ENCODE peak calls at places on chromosome 2, in eight cellular contexts. I, D, C, N, P, Z, W and J are unnamed samples.
A peak's percentile ranks its signal among the peaks of the same experiment; 100 is the strongest.

GRCh38 chr2:160918909-160919503 is 241.2 kb upstream of the TANK start:
- DNase-seq in I (peak; percentile 67), D (peak; percentile 67), C (peak; percentile 56), N (no peak), P (peak; percentile 37), Z (peak; percentile 32), W (no peak), J (no peak)

GRCh38 chr2:42756956-42757513 is 6.9 kb downstream of the OXER1 start:
- DNase-seq in I (no peak), D (no peak), C (no peak), N (no peak), P (no peak), Z (no peak), W (no peak), J (no peak)

GRCh38 chr2:44745460-44745859 is 196.0 kb upstream of the SIX3 start:
- DNase-seq in I (no peak), D (no peak), C (no peak), N (no peak), P (no peak), Z (no peak), W (no peak), J (no peak)

GRCh38 chr2:183696028-183696427 is 571.8 kb downstream of the NUP35 start:
- DNase-seq in I (no peak), D (no peak), C (no peak), N (no peak), P (no peak), Z (no peak), W (no peak), J (no peak)

GRCh38 chr2:33144243-33144642 is 197.5 kb downstream of the LTBP1 start:
- DNase-seq in I (no peak), D (no peak), C (no peak), N (no peak), P (no peak), Z (no peak), W (no peak), J (no peak)

GRCh38 chr2:220569380-220569779 is 942.0 kb downstream of the SLC4A3 start:
- DNase-seq in I (no peak), D (no peak), C (no peak), N (no peak), P (no peak), Z (no peak), W (no peak), J (no peak)

GRCh38 chr2:224126001-224126400 is 86.9 kb upstream of the SERPINE2 start:
- DNase-seq in I (no peak), D (no peak), C (no peak), N (no peak), P (no peak), Z (no peak), W (no peak), J (no peak)

GRCh38 chr2:68740184-68740914 is 5.7 kb downstream of the ARHGAP25 start:
- DNase-seq in I (no peak), D (no peak), C (no peak), N (no peak), P (no peak), Z (no peak), W (no peak), J (no peak)

GRCh38 chr2:223941579-223942277 is 3.4 kb downstream of the WDFY1 start:
- DNase-seq in I (no peak), D (no peak), C (peak; percentile 37), N (no peak), P (no peak), Z (no peak), W (no peak), J (no peak)

GRCh38 chr2:60998628-60999545 is 18.6 kb upstream of the PEX13 start:
- DNase-seq in I (no peak), D (no peak), C (no peak), N (no peak), P (peak; percentile 62), Z (no peak), W (no peak), J (peak; percentile 39)

GRCh38 chr2:24489942-24490673 is 946 bp upstream of the NCOA1 start:
- DNase-seq in I (no peak), D (peak; percentile 67), C (peak; percentile 53), N (no peak), P (peak; percentile 49), Z (peak; percentile 10), W (no peak), J (no peak)

GRCh38 chr2:218896501-218897393 is 16.1 kb downstream of the WNT10A start:
- DNase-seq in I (peak; percentile 41), D (no peak), C (peak; percentile 67), N (no peak), P (no peak), Z (no peak), W (no peak), J (no peak)

GRCh38 chr2:192544371-192544955 is 349.7 kb upstream of the TMEFF2 start:
- DNase-seq in I (no peak), D (no peak), C (no peak), N (no peak), P (no peak), Z (no peak), W (no peak), J (no peak)

GRCh38 chr2:136131961-136132839 is 14.3 kb upstream of the CXCR4 start:
- DNase-seq in I (peak; percentile 39), D (no peak), C (peak; percentile 59), N (no peak), P (no peak), Z (no peak), W (no peak), J (no peak)

GRCh38 chr2:41829011-41829500 is 218.8 kb upstream of the PKDCC start:
- DNase-seq in I (no peak), D (no peak), C (no peak), N (no peak), P (no peak), Z (no peak), W (no peak), J (no peak)

GRCh38 chr2:172181840-172182239 is 79.1 kb upstream of the DLX2 start:
- DNase-seq in I (no peak), D (no peak), C (peak; percentile 65), N (no peak), P (no peak), Z (no peak), W (no peak), J (no peak)

GRCh38 chr2:24853996-24854395 is 60.8 kb downstream of the CENPO start:
- DNase-seq in I (no peak), D (no peak), C (no peak), N (no peak), P (no peak), Z (no peak), W (no peak), J (no peak)

DNA sequence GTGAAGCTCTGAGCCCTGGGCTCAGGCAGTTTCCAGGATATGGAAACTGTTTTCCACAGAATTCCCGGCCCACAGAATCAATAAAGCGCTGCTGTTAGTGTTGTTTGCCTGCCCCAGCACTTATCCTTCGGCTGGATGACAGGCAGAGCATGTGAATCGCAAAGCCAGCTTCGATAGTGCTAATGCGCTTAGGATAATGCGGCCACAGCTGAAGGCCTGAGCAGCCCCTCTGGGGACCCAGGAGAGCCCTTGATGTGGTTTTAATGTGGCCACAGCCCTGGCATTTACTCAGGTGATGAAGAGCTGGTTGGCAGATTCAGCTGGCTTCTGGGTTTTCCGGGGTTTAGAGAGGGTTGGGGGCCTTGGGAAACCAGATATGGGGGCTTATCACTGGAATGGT is 23.7 kb downstream of the PCARE start:
- DNase-seq in I (no peak), D (peak; percentile 14), C (no peak), N (no peak), P (no peak), Z (no peak), W (no peak), J (no peak)
- TF ChIP-seq POLR2AphosphoS5 in I (no peak), D (no peak), C (no peak), N (no peak), P (no peak), Z (no peak), W (no peak), J (no peak)

DNA sequence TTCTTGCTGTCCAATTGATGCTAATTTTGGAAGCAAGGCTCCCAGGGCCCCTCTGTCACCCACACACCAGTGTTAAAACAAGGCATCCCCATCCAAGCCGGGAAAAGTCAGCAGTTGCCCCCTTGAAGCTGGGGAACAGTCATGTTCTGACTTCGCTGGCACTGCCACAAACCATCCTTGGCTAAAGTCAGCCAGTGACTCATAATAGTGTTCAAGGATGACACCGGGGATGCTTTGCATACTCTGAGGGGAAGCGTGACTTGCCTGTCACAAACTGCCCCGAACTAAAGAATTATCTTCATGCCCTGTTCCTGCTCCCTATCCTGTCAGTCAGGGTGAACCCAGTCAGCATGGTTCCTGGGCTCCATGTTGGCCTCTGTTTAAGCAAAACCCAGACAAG is 37.0 kb downstream of the TGFA start:
- DNase-seq in I (no peak), D (no peak), C (no peak), N (no peak), P (no peak), Z (no peak), W (no peak), J (no peak)
- H3K9me3 ChIP-seq in I (no peaks in the 10 kb centered on the region), D (no peaks in the 10 kb centered on the region), C (no peaks in the 10 kb centered on the region), N (no peaks in the 10 kb centered on the region), P (no peaks in the 10 kb centered on the region), Z (no peaks in the 10 kb centered on the region), W (no peaks in the 10 kb centered on the region), J (no peaks in the 10 kb centered on the region)

DNA sequence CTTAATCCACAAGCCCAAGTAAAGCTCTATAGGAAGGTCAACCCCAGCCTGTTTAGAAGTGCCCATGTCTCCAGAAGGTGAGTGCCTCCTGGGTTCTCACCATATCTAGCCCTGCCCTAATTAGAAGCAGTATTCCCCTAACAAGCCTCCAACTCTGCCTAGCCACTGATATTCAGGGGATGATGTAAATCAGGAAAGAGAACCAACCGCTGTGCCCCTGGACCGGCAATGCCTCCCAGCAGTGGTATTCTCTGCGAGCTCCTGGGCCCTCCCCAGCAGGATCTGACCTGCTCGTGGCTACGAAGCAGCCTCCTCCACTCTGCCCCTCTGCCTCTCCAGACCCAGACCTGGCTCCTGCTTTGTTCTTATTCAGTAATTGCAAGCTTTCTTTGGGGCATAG is 12.2 kb downstream of the MREG start:
- DNase-seq in I (no peak), D (no peak), C (no peak), N (no peak), P (no peak), Z (no peak), W (no peak), J (no peak)
- TF ChIP-seq POLR2AphosphoS5 in I (no peak), D (no peak), C (no peak), N (no peak), P (no peak), Z (no peak), W (no peak), J (no peak)

GRCh38 chr2:336360-336759 is 48.5 kb upstream of the ALKAL2 start:
- DNase-seq in I (no peak), D (no peak), C (no peak), N (no peak), P (no peak), Z (no peak), W (no peak), J (no peak)

GRCh38 chr2:341912-342311 is 54.0 kb upstream of the ALKAL2 start:
- DNase-seq in I (no peak), D (no peak), C (no peak), N (no peak), P (no peak), Z (no peak), W (no peak), J (no peak)

GRCh38 chr2:343355-343754 is 55.5 kb upstream of the ALKAL2 start:
- DNase-seq in I (no peak), D (no peak), C (no peak), N (no peak), P (no peak), Z (no peak), W (no peak), J (no peak)

GRCh38 chr2:344811-345210 is 56.9 kb upstream of the ALKAL2 start:
- DNase-seq in I (no peak), D (no peak), C (no peak), N (no peak), P (no peak), Z (no peak), W (no peak), J (no peak)

GRCh38 chr2:341017-341542 is 53.2 kb upstream of the ALKAL2 start:
- DNase-seq in I (no peak), D (no peak), C (no peak), N (no peak), P (no peak), Z (no peak), W (no peak), J (no peak)
- H3K9me3 ChIP-seq in I (peaks cover 28% of the 10 kb centered on the region), D (no peaks in the 10 kb centered on the region), C (peaks cover 11% of the 10 kb centered on the region), N (no peaks in the 10 kb centered on the region), P (peaks cover 18% of the 10 kb centered on the region), Z (no peaks in the 10 kb centered on the region), W (peaks cover 7% of the 10 kb centered on the region), J (no peaks in the 10 kb centered on the region)